ENCODE peak calls at places on chromosomes 3 and 15, in ten cellular contexts. U is A549, V is transverse colon, Y is SJCRH30, X is mesenchymal stem cell, D is PC-9, C is tibial nerve, P is upper lobe of right lung, O is cardiac muscle cell, I is uterus. Z is an unnamed sample. For H3K4me1, the result is how much of the 10 kb centered on the place peaks cover.

GRCh38 chr3:35635931-35636683 is 3.2 kb upstream of the ARPP21 start:
- DNase-seq in C (no peak), U (no peak), X (no peak), V (no peak), Y (no peak), D (no peak), O (no peak), I (no peak), P (no peak), Z (no peak)

GRCh38 chr3:127684871-127685707 is 12.3 kb downstream of the ABTB1 start:
- DNase-seq in U (no peak), V (no peak), Y (peak), D (no peak), I (peak), O (no peak), P (peak), C (no peak), X (no peak), Z (no peak)

GRCh38 chr15:65833501-65834220 is 35.6 kb upstream of the RAB11A start:
- DNase-seq in I (no peak), U (no peak), V (peak), C (no peak), X (no peak), O (peak), Y (peak), P (no peak), D (no peak), Z (peak)

GRCh38 chr3:112199622-112200316 is 66.7 kb upstream of the GCSAM start:
- DNase-seq in V (no peak), C (no peak), U (peak), X (no peak), P (no peak), O (no peak), Y (no peak), D (peak), I (no peak), Z (no peak)

GRCh38 chr3:112811150-112811884 is 35.3 kb downstream of the CD200R1L start:
- DNase-seq in I (peak), Y (peak), X (peak), P (no peak), D (no peak), O (peak), V (no peak), U (no peak), C (peak), Z (peak)

GRCh38 chr3:55160241-55160877 is 232.5 kb upstream of the LRTM1 start:
- DNase-seq in X (peak), Y (peak), I (no peak), D (peak), U (no peak), V (peak), O (no peak), P (no peak), C (no peak), Z (no peak)

GRCh38 chr3:121155023-121155422 is 247.0 kb downstream of the STXBP5L start:
- DNase-seq in V (no peak), O (no peak), Y (no peak), C (no peak), D (no peak), U (no peak), I (no peak), X (peak), P (no peak), Z (peak)

GRCh38 chr3:45774581-45775505 is 21.5 kb downstream of the SLC6A20 start:
- DNase-seq in I (no peak), C (no peak), X (no peak), V (no peak), Y (no peak), D (no peak), O (no peak), P (no peak), U (no peak), Z (no peak)

GRCh38 chr3:58175429-58176184 is 35.2 kb downstream of the DNASE1L3 start:
- DNase-seq in P (no peak), D (no peak), U (peak), C (no peak), O (peak), I (no peak), Y (no peak), X (peak), V (peak), Z (peak)

GRCh38 chr3:16802382-16802781 is 82.4 kb upstream of the PLCL2 start:
- DNase-seq in X (no peak), C (no peak), U (no peak), D (peak), O (no peak), I (no peak), Y (no peak), V (no peak), P (no peak), Z (no peak)

GRCh38 chr3:119762876-119763275 is 19.0 kb upstream of the NR1I2 start:
- DNase-seq in I (no peak), O (no peak), X (no peak), Y (no peak), P (no peak), C (no peak), D (no peak), U (no peak), V (no peak), Z (no peak)

GRCh38 chr3:69012111-69012835 is 1.2 kb downstream of the EOGT start:
- DNase-seq in V (peak), X (peak), D (no peak), P (peak), O (no peak), Y (no peak), C (no peak), U (no peak), I (peak), Z (peak)

GRCh38 chr15:90376789-90377188 is 11.3 kb upstream of the IQGAP1 start:
- DNase-seq in X (no peak), U (no peak), D (no peak), Y (no peak), I (no peak), O (no peak), V (peak), P (no peak), C (no peak), Z (peak)

GRCh38 chr3:108953210-108953609 is 469 bp downstream of the GUCA1C start:
- DNase-seq in D (no peak), U (no peak), V (no peak), X (no peak), O (no peak), P (no peak), C (no peak), I (no peak), Y (no peak), Z (no peak)

GRCh38 chr3:14674841-14675240 is at the start of gene C3orf20:
- DNase-seq in Y (no peak), P (no peak), V (no peak), I (no peak), D (no peak), O (no peak), X (no peak), C (no peak), U (no peak), Z (no peak)

GRCh38 chr3:190443257-190443656 is 6.4 kb downstream of the TMEM207 start:
- DNase-seq in V (no peak), X (peak), D (no peak), Y (no peak), U (peak), C (no peak), I (no peak), O (no peak), P (no peak), Z (peak)

GRCh38 chr15:56760186-56760585 is 26.9 kb upstream of the ZNF280D start:
- DNase-seq in P (no peak), C (no peak), O (no peak), V (no peak), X (peak), D (peak), U (no peak), Y (peak), I (no peak), Z (peak)

GRCh38 chr15:62600376-62600775 is 435.3 kb upstream of the C2CD4B start:
- DNase-seq in C (no peak), V (no peak), P (no peak), X (peak), Y (no peak), U (no peak), I (no peak), D (no peak), O (no peak), Z (no peak)

GRCh38 chr15:73948396-73948795 is 22.1 kb downstream of the LOXL1 start:
- DNase-seq in X (no peak), C (no peak), U (no peak), Y (no peak), D (no peak), V (no peak), P (peak), I (no peak), O (no peak), Z (no peak)

GRCh38 chr3:23778451-23778850 is 27.3 kb upstream of the UBE2E1 start:
- DNase-seq in I (no peak), D (no peak), C (no peak), O (no peak), X (peak), Y (no peak), U (no peak), V (no peak), P (no peak), Z (no peak)

GRCh38 chr15:100623301-100623700 is 20.9 kb downstream of the ASB7 start:
- DNase-seq in O (no peak), P (no peak), V (no peak), C (no peak), I (no peak), U (no peak), Y (no peak), X (peak), D (no peak), Z (no peak)

GRCh38 chr15:67828969-67829646 is 3.8 kb downstream of the SKOR1 start:
- DNase-seq in X (no peak), V (no peak), Y (no peak), O (no peak), C (no peak), I (no peak), U (no peak), P (peak), D (no peak), Z (no peak)

GRCh38 chr15:38593523-38593922 is 28.9 kb upstream of the RASGRP1 start:
- DNase-seq in V (no peak), P (no peak), I (no peak), U (peak), Y (no peak), O (peak), X (no peak), C (no peak), D (peak), Z (no peak)

GRCh38 chr3:109188726-109189125 is 52.2 kb downstream of the C3orf85 start:
- DNase-seq in V (no peak), X (no peak), C (no peak), D (no peak), U (no peak), O (no peak), P (no peak), I (no peak), Y (no peak), Z (no peak)

GRCh38 chr3:96201463-96201862 is 612.9 kb upstream of the EPHA6 start:
- DNase-seq in P (no peak), D (no peak), I (no peak), V (no peak), O (no peak), Y (no peak), U (no peak), C (no peak), X (no peak), Z (no peak)

GRCh38 chr3:117726776-117727175 is 1017.2 kb downstream of the TUSC7 start:
- DNase-seq in U (no peak), V (no peak), Y (no peak), O (no peak), D (no peak), I (no peak), X (no peak), P (no peak), C (no peak), Z (no peak)

GRCh38 chr15:51135276-51135675 is 40.6 kb upstream of the TNFAIP8L3 start:
- DNase-seq in X (no peak), O (no peak), C (no peak), I (no peak), P (no peak), U (no peak), V (no peak), D (no peak), Y (no peak), Z (no peak)

DNA sequence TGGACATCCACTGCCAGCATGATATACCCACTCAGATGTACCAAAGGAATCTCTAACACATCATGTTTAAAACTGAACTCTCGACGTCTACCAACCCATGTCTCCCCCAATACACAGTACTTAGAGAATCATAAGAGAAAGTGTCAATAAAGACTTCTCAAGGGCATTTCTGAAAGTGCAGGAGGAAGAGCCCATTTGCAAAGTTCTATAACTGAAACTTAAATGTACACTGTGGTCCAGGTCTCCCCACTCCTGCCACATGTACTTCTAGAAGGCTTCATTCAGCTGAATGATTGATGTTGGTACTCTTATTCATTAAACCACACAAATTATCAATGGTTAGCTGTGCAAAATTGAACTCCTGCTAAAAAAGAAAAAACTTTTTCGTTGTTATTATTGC is 31.8 kb downstream of the HERC1 start:
- DNase-seq in U (no peak), X (no peak), Y (no peak), I (no peak), D (no peak), P (no peak), V (no peak), C (no peak), O (no peak), Z (no peak)
- H3K4me1 ChIP-seq in U (under half), X (under half), Y (under half), I (under half), D (under half), P (under half), V (under half), C (under half), O (under half), Z (under half)

DNA sequence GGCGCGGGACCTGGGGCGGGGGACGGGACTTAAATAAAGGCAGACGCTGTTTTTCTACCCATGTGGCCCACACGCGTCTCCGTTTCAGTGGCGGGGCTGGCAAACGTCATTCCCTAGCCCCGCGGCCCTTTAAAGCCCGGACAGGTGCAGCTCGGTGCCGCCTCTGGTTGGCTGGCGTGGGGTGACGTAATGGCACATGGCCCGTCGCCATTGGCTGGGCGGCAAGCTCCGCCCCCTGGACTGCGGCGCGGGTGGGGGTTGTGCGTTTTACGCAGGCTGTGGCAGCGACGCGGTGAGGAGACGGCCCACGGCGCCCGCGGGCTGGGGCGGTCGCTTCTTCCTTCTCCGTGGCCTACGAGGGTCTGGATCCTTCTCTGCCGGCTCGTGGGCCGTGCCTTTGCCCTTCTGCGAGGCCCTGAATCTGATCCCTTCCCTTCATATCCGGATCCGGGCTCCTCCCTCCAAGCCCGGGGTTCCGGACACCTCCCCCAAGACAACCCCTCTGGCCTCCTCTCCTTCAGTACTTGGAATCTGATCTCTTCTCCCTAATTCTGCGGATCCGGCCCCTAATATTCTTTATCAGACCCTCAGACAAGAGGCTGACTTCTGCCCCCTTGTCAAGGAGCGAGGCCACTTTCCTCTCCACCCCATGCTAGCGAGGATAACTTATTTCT is at the start of gene CRELD1:
- DNase-seq in V (peak), D (peak), P (peak), C (peak), Y (peak), O (peak), U (peak), X (peak), I (peak), Z (peak)
- H3K27ac ChIP-seq in V (peak), D (peak), P (peak), C (peak), Y (peak), O (peak), U (peak), X (peak), I (peak), Z (peak)

GRCh38 chr3:101814835-101815234 is 34.5 kb upstream of the NFKBIZ start:
- DNase-seq in C (no peak), P (no peak), I (no peak), U (no peak), Y (no peak), D (no peak), V (no peak), O (no peak), X (no peak), Z (no peak)
- H3K4me1 ChIP-seq in C (under half), P (under half), I (under half), U (under half), Y (under half), D (under half), V (under half), O (under half), X (under half), Z (under half)

GRCh38 chr3:71138410-71138809 is 445.1 kb downstream of the FOXP1 start:
- DNase-seq in U (no peak), O (no peak), D (no peak), Y (no peak), X (no peak), V (no peak), I (no peak), P (no peak), C (no peak), Z (no peak)
- H3K27ac ChIP-seq in U (no peak), O (peak), D (no peak), Y (no peak), X (no peak), V (no peak), I (no peak), P (no peak), C (no peak), Z (no peak)

GRCh38 chr3:37944243-37944955 is 46.2 kb upstream of the VILL start:
- DNase-seq in Y (no peak), X (peak), V (no peak), I (no peak), U (no peak), P (no peak), D (no peak), O (no peak), C (no peak), Z (peak)
- H3K4me1 ChIP-seq in Y (under half), X (under half), V (half or more), I (under half), U (under half), P (under half), D (half or more), O (under half), C (under half), Z (under half)

GRCh38 chr3:32469151-32469874 is 33.3 kb downstream of the CMTM6 start:
- DNase-seq in U (no peak), P (no peak), Y (no peak), D (no peak), C (peak), I (no peak), V (no peak), O (no peak), X (no peak), Z (no peak)
- H3K27ac ChIP-seq in U (no peak), P (no peak), Y (no peak), D (peak), C (no peak), I (no peak), V (no peak), O (no peak), X (peak), Z (peak)